ENCODE peak calls at places on chromosomes 2 and 18, in seven cellular contexts. One of them, this sample, is unnamed.

GRCh38 chr2:151380617-151381235 is 23.3 kb downstream of the TNFAIP6 start:
- DNase-seq in CD8-positive, alpha-beta T cell: no peak
- DNase-seq in cardiac muscle cell: peak
- DNase-seq in H9: no peak
- DNase-seq in A549: no peak
- DNase-seq in GM23248: no peak
- DNase-seq in stomach: no peak
- DNase-seq in this sample: no peak

GRCh38 chr18:26943906-26944305 is 78.4 kb upstream of the AQP4 start:
- DNase-seq in CD8-positive, alpha-beta T cell: no peak
- DNase-seq in cardiac muscle cell: no peak
- DNase-seq in H9: no peak
- DNase-seq in A549: no peak
- DNase-seq in GM23248: no peak
- DNase-seq in stomach: no peak
- DNase-seq in this sample: no peak

GRCh38 chr2:63571291-63571690 is 17.0 kb downstream of the WDPCP start:
- DNase-seq in CD8-positive, alpha-beta T cell: no peak
- DNase-seq in cardiac muscle cell: peak
- DNase-seq in H9: no peak
- DNase-seq in A549: no peak
- DNase-seq in GM23248: no peak
- DNase-seq in stomach: no peak
- DNase-seq in this sample: no peak

GRCh38 chr2:129895526-129896082 is 83.9 kb upstream of the RAB6C start:
- DNase-seq in CD8-positive, alpha-beta T cell: no peak
- DNase-seq in cardiac muscle cell: no peak
- DNase-seq in H9: no peak
- DNase-seq in A549: no peak
- DNase-seq in GM23248: no peak
- DNase-seq in stomach: no peak
- DNase-seq in this sample: no peak

GRCh38 chr18:32881009-32881408 is 108.2 kb upstream of the KLHL14 start:
- DNase-seq in CD8-positive, alpha-beta T cell: no peak
- DNase-seq in cardiac muscle cell: no peak
- DNase-seq in H9: no peak
- DNase-seq in A549: no peak
- DNase-seq in GM23248: no peak
- DNase-seq in stomach: no peak
- DNase-seq in this sample: no peak

GRCh38 chr2:85433511-85434089 is 15.1 kb downstream of the SH2D6 start:
- DNase-seq in CD8-positive, alpha-beta T cell: no peak
- DNase-seq in cardiac muscle cell: peak
- DNase-seq in H9: no peak
- DNase-seq in A549: no peak
- DNase-seq in GM23248: peak
- DNase-seq in stomach: peak
- DNase-seq in this sample: peak

GRCh38 chr18:30016179-30016578 is 1026.4 kb downstream of the DSC3 start:
- DNase-seq in CD8-positive, alpha-beta T cell: no peak
- DNase-seq in cardiac muscle cell: no peak
- DNase-seq in H9: no peak
- DNase-seq in A549: no peak
- DNase-seq in GM23248: no peak
- DNase-seq in stomach: no peak
- DNase-seq in this sample: no peak

GRCh38 chr2:105144941-105145300 is 96.6 kb upstream of the GPR45 start:
- DNase-seq in CD8-positive, alpha-beta T cell: no peak
- DNase-seq in cardiac muscle cell: no peak
- DNase-seq in H9: no peak
- DNase-seq in A549: no peak
- DNase-seq in GM23248: no peak
- DNase-seq in stomach: no peak
- DNase-seq in this sample: no peak

GRCh38 chr2:98376301-98376945 is 30.2 kb downstream of the CNGA3 start:
- DNase-seq in CD8-positive, alpha-beta T cell: no peak
- DNase-seq in cardiac muscle cell: no peak
- DNase-seq in H9: no peak
- DNase-seq in A549: no peak
- DNase-seq in GM23248: no peak
- DNase-seq in stomach: no peak
- DNase-seq in this sample: no peak

GRCh38 chr2:197152451-197153228 is 157.9 kb downstream of the ANKRD44 start:
- DNase-seq in CD8-positive, alpha-beta T cell: peak
- DNase-seq in cardiac muscle cell: peak
- DNase-seq in H9: no peak
- DNase-seq in A549: no peak
- DNase-seq in GM23248: peak
- DNase-seq in stomach: no peak
- DNase-seq in this sample: no peak

GRCh38 chr2:222813177-222813843 is 47.5 kb upstream of the ACSL3 start:
- DNase-seq in CD8-positive, alpha-beta T cell: no peak
- DNase-seq in cardiac muscle cell: no peak
- DNase-seq in H9: no peak
- DNase-seq in A549: no peak
- DNase-seq in GM23248: peak
- DNase-seq in stomach: no peak
- DNase-seq in this sample: peak

GRCh38 chr2:109193807-109194702 is 65.0 kb downstream of the SH3RF3 start:
- DNase-seq in CD8-positive, alpha-beta T cell: no peak
- DNase-seq in cardiac muscle cell: no peak
- DNase-seq in H9: peak
- DNase-seq in A549: no peak
- DNase-seq in GM23248: no peak
- DNase-seq in stomach: no peak
- DNase-seq in this sample: no peak

GRCh38 chr18:48105317-48105716 is 174.9 kb upstream of the SMAD2 start:
- DNase-seq in CD8-positive, alpha-beta T cell: no peak
- DNase-seq in cardiac muscle cell: no peak
- DNase-seq in H9: no peak
- DNase-seq in A549: no peak
- DNase-seq in GM23248: no peak
- DNase-seq in stomach: no peak
- DNase-seq in this sample: no peak

GRCh38 chr2:158366342-158366741 is 90.2 kb downstream of the CCDC148 start:
- DNase-seq in CD8-positive, alpha-beta T cell: no peak
- DNase-seq in cardiac muscle cell: no peak
- DNase-seq in H9: no peak
- DNase-seq in A549: no peak
- DNase-seq in GM23248: no peak
- DNase-seq in stomach: no peak
- DNase-seq in this sample: no peak

GRCh38 chr2:160372010-160372356 is 121.6 kb downstream of the RBMS1 start:
- DNase-seq in CD8-positive, alpha-beta T cell: no peak
- DNase-seq in cardiac muscle cell: no peak
- DNase-seq in H9: no peak
- DNase-seq in A549: no peak
- DNase-seq in GM23248: no peak
- DNase-seq in stomach: no peak
- DNase-seq in this sample: no peak

GRCh38 chr2:160371251-160372009 is 122.2 kb downstream of the RBMS1 start:
- DNase-seq in CD8-positive, alpha-beta T cell: no peak
- DNase-seq in cardiac muscle cell: peak
- DNase-seq in H9: no peak
- DNase-seq in A549: no peak
- DNase-seq in GM23248: peak
- DNase-seq in stomach: no peak
- DNase-seq in this sample: no peak

GRCh38 chr2:160373263-160374019 is 120.2 kb downstream of the RBMS1 start:
- DNase-seq in CD8-positive, alpha-beta T cell: no peak
- DNase-seq in cardiac muscle cell: no peak
- DNase-seq in H9: no peak
- DNase-seq in A549: no peak
- DNase-seq in GM23248: no peak
- DNase-seq in stomach: no peak
- DNase-seq in this sample: no peak

GRCh38 chr2:160375037-160375436 is 118.6 kb downstream of the RBMS1 start:
- DNase-seq in CD8-positive, alpha-beta T cell: no peak
- DNase-seq in cardiac muscle cell: peak
- DNase-seq in H9: no peak
- DNase-seq in A549: no peak
- DNase-seq in GM23248: peak
- DNase-seq in stomach: no peak
- DNase-seq in this sample: no peak

GRCh38 chr2:160372585-160372984 is 121.0 kb downstream of the RBMS1 start:
- DNase-seq in CD8-positive, alpha-beta T cell: no peak
- DNase-seq in cardiac muscle cell: peak
- DNase-seq in H9: no peak
- DNase-seq in A549: no peak
- DNase-seq in GM23248: peak
- DNase-seq in stomach: no peak
- DNase-seq in this sample: no peak
- H3K27ac ChIP-seq in CD8-positive, alpha-beta T cell: no peak
- H3K27ac ChIP-seq in cardiac muscle cell: no peak
- H3K27ac ChIP-seq in H9: no peak
- H3K27ac ChIP-seq in A549: peak
- H3K27ac ChIP-seq in GM23248: peak
- H3K27ac ChIP-seq in stomach: peak
- H3K27ac ChIP-seq in this sample: peak

GRCh38 chr2:36462311-36462710 is 106.7 kb downstream of the CRIM1 start:
- DNase-seq in CD8-positive, alpha-beta T cell: no peak
- DNase-seq in cardiac muscle cell: no peak
- DNase-seq in H9: no peak
- DNase-seq in A549: no peak
- DNase-seq in GM23248: no peak
- DNase-seq in stomach: no peak
- DNase-seq in this sample: no peak

GRCh38 chr2:36464006-36464721 is 108.6 kb downstream of the CRIM1 start:
- DNase-seq in CD8-positive, alpha-beta T cell: no peak
- DNase-seq in cardiac muscle cell: no peak
- DNase-seq in H9: no peak
- DNase-seq in A549: no peak
- DNase-seq in GM23248: no peak
- DNase-seq in stomach: no peak
- DNase-seq in this sample: no peak

GRCh38 chr2:36466135-36466534 is 110.6 kb downstream of the CRIM1 start:
- DNase-seq in CD8-positive, alpha-beta T cell: no peak
- DNase-seq in cardiac muscle cell: no peak
- DNase-seq in H9: no peak
- DNase-seq in A549: no peak
- DNase-seq in GM23248: no peak
- DNase-seq in stomach: no peak
- DNase-seq in this sample: no peak

GRCh38 chr2:36461039-36461681 is 105.6 kb downstream of the CRIM1 start:
- DNase-seq in CD8-positive, alpha-beta T cell: no peak
- DNase-seq in cardiac muscle cell: peak
- DNase-seq in H9: no peak
- DNase-seq in A549: peak
- DNase-seq in GM23248: peak
- DNase-seq in stomach: no peak
- DNase-seq in this sample: peak

GRCh38 chr2:36463365-36463764 is 107.8 kb downstream of the CRIM1 start:
- DNase-seq in CD8-positive, alpha-beta T cell: no peak
- DNase-seq in cardiac muscle cell: no peak
- DNase-seq in H9: no peak
- DNase-seq in A549: no peak
- DNase-seq in GM23248: no peak
- DNase-seq in stomach: no peak
- DNase-seq in this sample: no peak
- H3K27ac ChIP-seq in CD8-positive, alpha-beta T cell: no peak
- H3K27ac ChIP-seq in cardiac muscle cell: no peak
- H3K27ac ChIP-seq in H9: no peak
- H3K27ac ChIP-seq in A549: peak
- H3K27ac ChIP-seq in GM23248: peak
- H3K27ac ChIP-seq in stomach: no peak
- H3K27ac ChIP-seq in this sample: no peak

GRCh38 chr2:6909431-6910385 is 7.5 kb upstream of the RNF144A start:
- DNase-seq in CD8-positive, alpha-beta T cell: no peak
- DNase-seq in cardiac muscle cell: no peak
- DNase-seq in H9: no peak
- DNase-seq in A549: no peak
- DNase-seq in GM23248: no peak
- DNase-seq in stomach: no peak
- DNase-seq in this sample: no peak

GRCh38 chr2:6913415-6914157 is 3.6 kb upstream of the RNF144A start:
- DNase-seq in CD8-positive, alpha-beta T cell: peak
- DNase-seq in cardiac muscle cell: no peak
- DNase-seq in H9: no peak
- DNase-seq in A549: no peak
- DNase-seq in GM23248: no peak
- DNase-seq in stomach: no peak
- DNase-seq in this sample: no peak

GRCh38 chr2:6915399-6915798 is 1.8 kb upstream of the RNF144A start:
- DNase-seq in CD8-positive, alpha-beta T cell: no peak
- DNase-seq in cardiac muscle cell: no peak
- DNase-seq in H9: no peak
- DNase-seq in A549: no peak
- DNase-seq in GM23248: no peak
- DNase-seq in stomach: no peak
- DNase-seq in this sample: no peak

GRCh38 chr2:6914829-6915228 is 2.4 kb upstream of the RNF144A start:
- DNase-seq in CD8-positive, alpha-beta T cell: no peak
- DNase-seq in cardiac muscle cell: no peak
- DNase-seq in H9: no peak
- DNase-seq in A549: no peak
- DNase-seq in GM23248: peak
- DNase-seq in stomach: no peak
- DNase-seq in this sample: peak

DNA sequence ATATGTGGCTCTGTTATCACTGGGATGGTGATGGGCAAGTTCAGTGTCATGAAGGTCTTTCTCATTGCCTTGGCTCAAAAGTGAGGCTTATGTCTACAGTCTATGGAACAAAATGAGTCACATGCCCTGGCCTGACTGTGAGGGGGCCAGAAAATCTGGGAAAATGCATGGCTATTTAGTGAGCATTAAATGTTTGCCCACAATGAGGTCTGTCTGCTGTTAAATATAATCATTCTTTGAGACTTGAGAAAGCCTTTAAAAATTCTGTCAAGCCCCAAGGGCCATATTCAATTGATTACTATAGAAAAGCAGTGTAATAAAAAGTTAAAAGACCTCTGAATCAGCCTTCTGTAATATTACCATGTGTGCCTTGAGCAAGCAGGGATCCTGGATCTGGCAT is 5.5 kb upstream of the RNF144A start:
- DNase-seq in CD8-positive, alpha-beta T cell: no peak
- DNase-seq in cardiac muscle cell: no peak
- DNase-seq in H9: no peak
- DNase-seq in A549: no peak
- DNase-seq in GM23248: no peak
- DNase-seq in stomach: no peak
- DNase-seq in this sample: no peak
- H3K27ac ChIP-seq in CD8-positive, alpha-beta T cell: no peak
- H3K27ac ChIP-seq in cardiac muscle cell: no peak
- H3K27ac ChIP-seq in H9: no peak
- H3K27ac ChIP-seq in A549: no peak
- H3K27ac ChIP-seq in GM23248: no peak
- H3K27ac ChIP-seq in stomach: no peak
- H3K27ac ChIP-seq in this sample: no peak

DNA sequence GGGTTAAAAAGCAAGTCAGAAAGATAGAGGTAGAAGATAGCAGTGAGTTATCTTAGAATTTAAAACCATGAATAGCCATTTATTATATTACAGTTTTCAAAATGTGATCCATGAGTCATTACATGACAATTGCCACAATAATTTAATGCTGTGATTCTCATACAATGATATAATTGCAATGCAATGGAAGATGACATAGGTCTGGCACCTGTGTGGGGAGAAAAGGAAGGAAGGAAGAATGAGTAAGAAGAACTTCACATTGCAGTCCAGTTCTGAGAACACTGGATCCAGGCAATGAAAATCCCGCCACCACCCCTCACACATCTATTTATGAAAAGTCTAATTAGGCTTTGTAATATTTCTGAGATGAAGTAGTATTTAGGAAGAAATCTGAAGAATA is 738.1 kb upstream of the LINC00305 start:
- DNase-seq in CD8-positive, alpha-beta T cell: no peak
- DNase-seq in cardiac muscle cell: no peak
- DNase-seq in H9: no peak
- DNase-seq in A549: no peak
- DNase-seq in GM23248: no peak
- DNase-seq in stomach: no peak
- DNase-seq in this sample: no peak
- H3K27ac ChIP-seq in CD8-positive, alpha-beta T cell: no peak
- H3K27ac ChIP-seq in cardiac muscle cell: no peak
- H3K27ac ChIP-seq in H9: no peak
- H3K27ac ChIP-seq in A549: no peak
- H3K27ac ChIP-seq in GM23248: no peak
- H3K27ac ChIP-seq in stomach: no peak
- H3K27ac ChIP-seq in this sample: no peak

This sample was measured in epithelial cell of prostate.